ENCODE peak calls at places on chromosome 5, in five cellular contexts. Z, Q, K, H and U are unnamed samples.

GRCh38 chr5:150181766-150182545 is 7.9 kb upstream of the SLC6A7 start:
- DNase-seq in Z (no peak), K (no peak), Q (peak), H (no peak), U (no peak)

GRCh38 chr5:40497573-40497972 is 182.1 kb upstream of the PTGER4 start:
- DNase-seq in Q (peak), Z (no peak), H (no peak), K (no peak), U (no peak)

GRCh38 chr5:43619380-43619779 is 16.4 kb downstream of the NNT start:
- DNase-seq in H (no peak), Q (no peak), K (no peak), Z (no peak), U (no peak)

GRCh38 chr5:114330916-114331531 is 30.8 kb upstream of the KCNN2 start:
- DNase-seq in K (no peak), Q (no peak), H (no peak), Z (no peak), U (no peak)

GRCh38 chr5:136066705-136067271 is 38.0 kb downstream of the TGFBI start:
- DNase-seq in K (no peak), H (no peak), Z (peak), Q (peak), U (no peak)

GRCh38 chr5:55385227-55385626 is 77.4 kb downstream of the MTREX start:
- DNase-seq in Z (no peak), Q (no peak), H (no peak), K (no peak), U (no peak)

GRCh38 chr5:94691947-94692346 is 73.5 kb downstream of the SLF1 start:
- DNase-seq in H (no peak), K (no peak), Z (peak), Q (peak), U (peak)

GRCh38 chr5:54959673-54960418 is 25.5 kb downstream of the ESM1 start:
- DNase-seq in Z (peak), Q (no peak), K (peak), H (peak), U (no peak)

GRCh38 chr5:9218358-9218757 is 327.5 kb downstream of the SEMA5A start:
- DNase-seq in K (no peak), H (no peak), Z (no peak), Q (no peak), U (no peak)

GRCh38 chr5:122576266-122577016 is 198.4 kb upstream of the SNX2 start:
- DNase-seq in K (no peak), Z (no peak), H (no peak), Q (no peak), U (no peak)

GRCh38 chr5:168693883-168694282 is 114.7 kb upstream of the PANK3 start:
- DNase-seq in Q (no peak), K (no peak), H (no peak), Z (no peak), U (no peak)

GRCh38 chr5:57383093-57383861 is 99.3 kb downstream of the ACTBL2 start:
- DNase-seq in Q (peak), H (peak), Z (peak), K (no peak), U (peak)

GRCh38 chr5:14193496-14193895 is 50.4 kb downstream of the TRIO start:
- DNase-seq in K (no peak), H (no peak), Q (no peak), Z (no peak), U (no peak)

GRCh38 chr5:151082274-151082902 is 1.6 kb upstream of the TNIP1 start:
- DNase-seq in Z (peak), H (peak), K (no peak), Q (peak), U (peak)

GRCh38 chr5:8508196-8508595 is 639.2 kb downstream of the MTRR start:
- DNase-seq in H (no peak), K (no peak), Q (peak), Z (no peak), U (no peak)

GRCh38 chr5:141506381-141507155 is 17.7 kb downstream of the PCDHGC5 start:
- DNase-seq in Z (no peak), Q (no peak), H (no peak), K (no peak), U (no peak)

GRCh38 chr5:82031220-82032119 is 59.6 kb downstream of the ATG10 start:
- DNase-seq in Q (no peak), Z (no peak), H (no peak), K (peak), U (no peak)

GRCh38 chr5:74638776-74639537 is 1.6 kb downstream of the ENC1 start:
- DNase-seq in H (no peak), Q (peak), Z (no peak), K (no peak), U (no peak)

GRCh38 chr5:177473461-177473991 is at the start of gene DBN1:
- DNase-seq in Z (no peak), Q (no peak), H (peak), K (no peak), U (peak)

GRCh38 chr5:40052812-40053211 is 626.9 kb upstream of the PTGER4 start:
- DNase-seq in K (no peak), Q (no peak), H (peak), Z (no peak), U (peak)

GRCh38 chr5:157177935-157178334 is 2.7 kb upstream of the ITK start:
- DNase-seq in Q (no peak), H (no peak), K (no peak), Z (no peak), U (no peak)

GRCh38 chr5:116722666-116723065 is 148.0 kb upstream of the SEMA6A start:
- DNase-seq in H (no peak), K (no peak), Q (no peak), Z (no peak), U (no peak)

GRCh38 chr5:123450641-123451421 is 27.6 kb upstream of the CEP120 start:
- DNase-seq in H (no peak), K (no peak), Q (no peak), Z (no peak), U (no peak)

GRCh38 chr5:1062761-1063568 is 48.9 kb downstream of the SLC12A7 start:
- DNase-seq in Q (no peak), Z (no peak), H (no peak), K (no peak), U (no peak)

GRCh38 chr5:1065143-1065750 is 46.6 kb downstream of the SLC12A7 start:
- DNase-seq in H (no peak), Z (no peak), Q (no peak), K (no peak), U (no peak)

GRCh38 chr5:1061916-1062315 is 49.9 kb downstream of the SLC12A7 start:
- DNase-seq in H (no peak), Q (no peak), Z (no peak), K (no peak), U (no peak)

GRCh38 chr5:1064383-1065142 is 47.3 kb downstream of the SLC12A7 start:
- DNase-seq in Q (no peak), Z (no peak), H (no peak), K (no peak), U (no peak)

DNA sequence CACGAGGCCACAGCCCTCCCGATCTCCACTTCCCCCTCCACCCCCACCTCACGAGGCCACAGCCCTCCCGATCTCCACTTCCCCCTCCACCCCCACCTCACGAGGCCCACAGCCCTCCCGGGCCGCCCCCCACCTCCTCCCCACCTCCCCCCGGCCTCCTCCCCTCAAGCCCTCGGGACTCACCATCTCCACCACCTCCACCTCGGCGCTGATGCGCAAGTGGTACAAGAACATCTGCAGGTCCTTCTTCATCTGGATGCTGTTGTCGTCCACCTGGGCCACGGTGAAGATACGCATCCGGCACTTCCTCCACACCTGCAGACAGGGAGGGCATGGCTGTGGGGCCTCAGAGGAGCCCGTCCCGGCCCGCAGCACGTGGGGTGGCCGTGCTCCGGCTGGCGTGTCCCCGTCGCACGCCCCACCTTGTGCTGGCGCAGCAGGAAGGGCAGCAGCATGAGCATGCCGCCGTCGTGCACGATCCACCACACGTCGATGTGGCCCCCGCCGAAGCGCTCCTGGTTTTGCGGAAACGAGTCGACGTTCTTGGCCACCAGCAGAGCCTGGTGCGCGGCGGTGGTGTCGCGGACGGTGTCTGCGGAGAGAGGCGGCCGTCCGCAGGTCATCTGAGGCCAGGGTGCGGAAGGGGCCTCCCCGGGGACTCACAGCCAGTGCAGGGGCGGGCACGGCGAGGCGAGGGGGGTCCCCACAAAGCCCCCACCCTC is 48.0 kb downstream of the SLC12A7 start:
- DNase-seq in H (no peak), Z (no peak), K (no peak), Q (no peak), U (no peak)
- TF ChIP-seq MAFK in H (no peak), Z (no peak), K (no peak), Q (no peak), U (no peak)

GRCh38 chr5:96258692-96259091 is 174.4 kb downstream of the PCSK1 start:
- DNase-seq in H (no peak), K (no peak), Z (no peak), Q (no peak), U (no peak)

GRCh38 chr5:96260009-96260408 is 173.0 kb downstream of the PCSK1 start:
- DNase-seq in Q (no peak), K (no peak), Z (no peak), H (no peak), U (no peak)

GRCh38 chr5:96256795-96257470 is 176.1 kb downstream of the PCSK1 start:
- DNase-seq in Q (peak), K (no peak), H (no peak), Z (no peak), U (peak)

GRCh38 chr5:96257904-96258303 is 175.1 kb downstream of the PCSK1 start:
- DNase-seq in H (no peak), K (no peak), Z (no peak), Q (peak), U (no peak)

DNA sequence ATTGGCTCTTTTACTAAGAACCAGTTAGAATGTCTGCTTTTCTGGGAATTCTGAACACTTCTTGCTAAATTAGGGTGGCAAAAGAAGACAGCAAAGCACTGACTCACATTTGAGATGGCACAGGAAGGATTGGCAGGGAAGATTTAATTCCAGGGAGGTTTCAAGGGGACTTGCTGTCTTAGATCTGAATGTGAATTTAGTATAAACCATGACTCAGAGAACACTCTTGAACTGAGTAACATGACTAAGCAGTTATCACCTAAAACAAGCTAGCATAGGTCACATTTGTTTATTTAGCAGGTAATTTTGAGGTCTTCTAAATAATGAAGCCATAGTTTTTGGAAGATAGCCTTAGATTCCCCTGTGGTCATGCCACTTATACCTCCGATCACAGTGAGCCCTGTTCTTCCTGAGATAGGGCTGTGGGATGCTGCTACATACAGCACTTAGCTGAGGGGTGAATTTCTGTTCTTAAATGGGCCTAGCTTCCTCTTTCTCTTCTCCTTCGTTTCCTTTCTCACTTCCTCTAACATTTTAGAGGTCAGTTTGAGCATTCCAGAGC is 173.8 kb downstream of the PCSK1 start:
- DNase-seq in Q (peak), H (no peak), Z (peak), K (no peak), U (peak)
- TF ChIP-seq MAFK in Q (peak), H (peak), Z (peak), K (peak), U (peak)

GRCh38 chr5:126858441-126858840 is 81.5 kb downstream of the LMNB1 start:
- DNase-seq in Q (no peak), K (peak), Z (no peak), H (no peak), U (no peak)
- TF ChIP-seq MAFK in Q (no peak), K (no peak), Z (no peak), H (no peak), U (no peak)

GRCh38 chr5:172898513-172899369 is 60.5 kb upstream of the RPL26L1 start:
- DNase-seq in Q (no peak), Z (no peak), K (no peak), H (no peak), U (no peak)

GRCh38 chr5:172901788-172902496 is 57.3 kb upstream of the RPL26L1 start:
- DNase-seq in Z (no peak), K (no peak), Q (peak), H (no peak), U (peak)

GRCh38 chr5:172899436-172899835 is 59.8 kb upstream of the RPL26L1 start:
- DNase-seq in Q (no peak), K (no peak), Z (no peak), H (no peak), U (no peak)

GRCh38 chr5:172902497-172903472 is 56.4 kb upstream of the RPL26L1 start:
- DNase-seq in Z (peak), Q (peak), K (no peak), H (peak), U (peak)

GRCh38 chr5:172901012-172901780 is 58.0 kb upstream of the RPL26L1 start:
- DNase-seq in Z (peak), Q (peak), H (peak), K (no peak), U (peak)
- TF ChIP-seq MAFK in Z (no peak), Q (no peak), H (no peak), K (no peak), U (peak)

GRCh38 chr5:97420646-97421045 is 237.6 kb upstream of the RIOK2 start:
- DNase-seq in Z (no peak), H (no peak), K (no peak), Q (no peak), U (no peak)

GRCh38 chr5:97422678-97423077 is 239.6 kb upstream of the RIOK2 start:
- DNase-seq in Q (peak), K (no peak), H (no peak), Z (no peak), U (no peak)

GRCh38 chr5:97427235-97427634 is 244.2 kb upstream of the RIOK2 start:
- DNase-seq in H (no peak), Q (no peak), Z (no peak), K (no peak), U (no peak)

GRCh38 chr5:97425511-97425910 is 242.5 kb upstream of the RIOK2 start:
- DNase-seq in Q (peak), K (no peak), Z (no peak), H (no peak), U (no peak)
- TF ChIP-seq MAFK in Q (no peak), K (no peak), Z (no peak), H (no peak), U (no peak)

GRCh38 chr5:112434650-112435049 is 15.6 kb upstream of the EPB41L4A start:
- DNase-seq in Z (no peak), H (no peak), K (no peak), Q (no peak), U (no peak)

GRCh38 chr5:112436139-112436538 is 17.1 kb upstream of the EPB41L4A start:
- DNase-seq in Z (no peak), Q (no peak), K (no peak), H (no peak), U (no peak)
- TF ChIP-seq MAFK in Z (no peak), Q (no peak), K (no peak), H (no peak), U (no peak)

GRCh38 chr5:96431376-96432244 is 1.4 kb downstream of the PCSK1 start:
- DNase-seq in Q (peak), Z (no peak), K (no peak), H (no peak), U (no peak)
- TF ChIP-seq MAFK in Q (no peak), Z (no peak), K (no peak), H (no peak), U (no peak)

GRCh38 chr5:1817261-1818043 is 16.2 kb downstream of the NDUFS6 start:
- DNase-seq in Z (no peak), H (no peak), K (no peak), Q (no peak), U (no peak)

GRCh38 chr5:1815881-1816292 is 14.7 kb downstream of the NDUFS6 start:
- DNase-seq in Q (no peak), K (no peak), H (no peak), Z (no peak), U (no peak)

GRCh38 chr5:1818784-1819183 is 17.6 kb downstream of the NDUFS6 start:
- DNase-seq in K (no peak), Q (no peak), H (no peak), Z (no peak), U (no peak)

GRCh38 chr5:1814183-1815020 is 13.2 kb downstream of the NDUFS6 start:
- DNase-seq in K (no peak), Z (no peak), H (no peak), Q (no peak), U (no peak)

GRCh38 chr5:1815071-1815786 is 14.0 kb downstream of the NDUFS6 start:
- DNase-seq in H (no peak), K (no peak), Z (no peak), Q (no peak), U (no peak)
- TF ChIP-seq MAFK in H (no peak), K (no peak), Z (no peak), Q (no peak), U (no peak)